ENCODE peak calls at places on chromosomes 7 and 10, in ten cellular contexts. N is heart left ventricle; Y is WTC11; W is epithelial cell of proximal tubule; V is spleen; H is lung; G is fibroblast of mammary gland; K is neural crest cell; T is CD8-positive, alpha-beta T cell; D is astrocyte of the spinal cord. U is an unnamed sample.

GRCh38 chr7:20735346-20736065 is 51.2 kb downstream of the SP8 start:
- DNase-seq in N (no peak), Y (no peak), W (no peak), V (no peak), H (no peak), G (no peak), K (no peak), T (no peak), D (no peak), U (no peak)

GRCh38 chr7:39651262-39651661 is 27.9 kb downstream of the RALA start:
- DNase-seq in N (no peak), Y (no peak), W (no peak), V (no peak), H (no peak), G (peak), K (no peak), T (no peak), D (peak), U (peak)

GRCh38 chr10:46240684-46241565 is 45.9 kb upstream of the ANTXRL start:
- DNase-seq in N (no peak), Y (no peak), W (no peak), V (no peak), H (peak), G (no peak), K (no peak), T (no peak), D (no peak), U (no peak)

GRCh38 chr10:3391657-3392056 is 219.1 kb upstream of the PITRM1 start:
- DNase-seq in N (no peak), Y (no peak), W (no peak), V (no peak), H (no peak), G (peak), K (no peak), T (no peak), D (no peak), U (no peak)

GRCh38 chr7:28865494-28866257 is 92.5 kb downstream of the TRIL start:
- DNase-seq in N (no peak), Y (no peak), W (no peak), V (no peak), H (no peak), G (no peak), K (no peak), T (no peak), D (no peak), U (peak)

GRCh38 chr7:94041529-94041928 is 37.4 kb upstream of the BET1 start:
- DNase-seq in N (no peak), Y (no peak), W (no peak), V (no peak), H (no peak), G (peak), K (no peak), T (no peak), D (peak), U (peak)

GRCh38 chr7:130071701-130072622 is 1.6 kb downstream of the KLHDC10 start:
- DNase-seq in N (peak), Y (peak), W (peak), V (no peak), H (peak), G (peak), K (peak), T (peak), D (peak), U (peak)

GRCh38 chr7:35424869-35425495 is 171.1 kb upstream of the TBX20 start:
- DNase-seq in N (peak), Y (peak), W (no peak), V (peak), H (no peak), G (peak), K (peak), T (peak), D (peak), U (peak)

GRCh38 chr10:58588673-58589265 is 76.1 kb downstream of the BICC1 start:
- DNase-seq in N (no peak), Y (peak), W (no peak), V (no peak), H (no peak), G (no peak), K (peak), T (no peak), D (no peak), U (no peak)

GRCh38 chr10:89640242-89640641 is 4.8 kb downstream of the PANK1 start:
- DNase-seq in N (no peak), Y (no peak), W (no peak), V (no peak), H (no peak), G (no peak), K (no peak), T (no peak), D (no peak), U (no peak)

GRCh38 chr10:7374795-7375194 is 36.0 kb downstream of the SFMBT2 start:
- DNase-seq in N (no peak), Y (no peak), W (no peak), V (no peak), H (no peak), G (no peak), K (no peak), T (no peak), D (no peak), U (no peak)

GRCh38 chr7:56007167-56007652 is 42.8 kb downstream of the NIPSNAP2 start:
- DNase-seq in N (no peak), Y (no peak), W (no peak), V (peak), H (no peak), G (no peak), K (no peak), T (no peak), D (no peak), U (no peak)

GRCh38 chr10:73893386-73893785 is 17.5 kb upstream of the PLAU start:
- DNase-seq in N (no peak), Y (no peak), W (no peak), V (no peak), H (no peak), G (no peak), K (no peak), T (no peak), D (no peak), U (no peak)

GRCh38 chr7:126662826-126663225 is 589.9 kb downstream of the GRM8 start:
- DNase-seq in N (no peak), Y (no peak), W (no peak), V (no peak), H (no peak), G (no peak), K (no peak), T (no peak), D (no peak), U (no peak)

GRCh38 chr7:133367561-133367960 is 114.7 kb downstream of the EXOC4 start:
- DNase-seq in N (no peak), Y (no peak), W (no peak), V (no peak), H (no peak), G (no peak), K (no peak), T (no peak), D (no peak), U (no peak)

GRCh38 chr7:305410-306151 is 15.6 kb downstream of the FOXL3 start:
- DNase-seq in N (peak), Y (no peak), W (no peak), V (peak), H (no peak), G (no peak), K (no peak), T (no peak), D (no peak), U (no peak)

GRCh38 chr10:110138197-110138812 is 69.1 kb upstream of the MXI1 start:
- DNase-seq in N (no peak), Y (no peak), W (no peak), V (no peak), H (no peak), G (peak), K (no peak), T (no peak), D (peak), U (peak)

GRCh38 chr10:72258617-72259016 is 15.1 kb upstream of the DDIT4 start:
- DNase-seq in N (no peak), Y (no peak), W (no peak), V (no peak), H (no peak), G (no peak), K (no peak), T (no peak), D (no peak), U (no peak)

GRCh38 chr7:112876877-112877276 is 86.7 kb upstream of the TMEM168 start:
- DNase-seq in N (no peak), Y (no peak), W (peak), V (no peak), H (no peak), G (no peak), K (no peak), T (no peak), D (no peak), U (no peak)

GRCh38 chr10:17851611-17852010 is 42.5 kb downstream of the MRC1 start:
- DNase-seq in N (peak), Y (no peak), W (no peak), V (no peak), H (peak), G (no peak), K (no peak), T (no peak), D (no peak), U (no peak)

GRCh38 chr7:39667354-39667923 is 44.1 kb downstream of the RALA start:
- DNase-seq in N (no peak), Y (no peak), W (no peak), V (no peak), H (no peak), G (peak), K (no peak), T (no peak), D (no peak), U (no peak)

GRCh38 chr10:97020452-97021400 is 165.0 kb downstream of the SLIT1 start:
- DNase-seq in N (peak), Y (no peak), W (no peak), V (no peak), H (no peak), G (no peak), K (peak), T (no peak), D (peak), U (no peak)

GRCh38 chr10:23343591-23344225 is 889 bp downstream of the C10orf67 start:
- DNase-seq in N (peak), Y (peak), W (no peak), V (peak), H (peak), G (peak), K (peak), T (no peak), D (peak), U (peak)

GRCh38 chr10:111126073-111126472 is 49.2 kb downstream of the ADRA2A start:
- DNase-seq in N (no peak), Y (no peak), W (peak), V (no peak), H (no peak), G (peak), K (no peak), T (no peak), D (peak), U (no peak)

GRCh38 chr7:127882313-127882920 is 148.8 kb downstream of the LRRC4 start:
- DNase-seq in N (no peak), Y (no peak), W (no peak), V (no peak), H (no peak), G (no peak), K (no peak), T (no peak), D (no peak), U (no peak)

GRCh38 chr10:77036993-77037734 is 600.4 kb downstream of the KCNMA1 start:
- DNase-seq in N (no peak), Y (peak), W (peak), V (no peak), H (no peak), G (peak), K (peak), T (no peak), D (peak), U (peak)

GRCh38 chr7:74343281-74344127 is 54.3 kb downstream of the CLIP2 start:
- DNase-seq in N (no peak), Y (no peak), W (peak), V (no peak), H (no peak), G (peak), K (no peak), T (no peak), D (peak), U (peak)

GRCh38 chr10:128210215-128211063 is 84.2 kb upstream of the MKI67 start:
- DNase-seq in N (peak), Y (peak), W (no peak), V (peak), H (peak), G (peak), K (peak), T (peak), D (peak), U (peak)

GRCh38 chr7:16961650-16962049 is 79.9 kb upstream of the AGR3 start:
- DNase-seq in N (no peak), Y (no peak), W (no peak), V (no peak), H (no peak), G (peak), K (no peak), T (no peak), D (no peak), U (no peak)

GRCh38 chr7:36277247-36277542 is 112.5 kb upstream of the ANLN start:
- DNase-seq in N (no peak), Y (no peak), W (no peak), V (no peak), H (no peak), G (no peak), K (no peak), T (no peak), D (no peak), U (no peak)

GRCh38 chr10:33460461-33461294 is 126.2 kb upstream of the NRP1 start:
- DNase-seq in N (peak), Y (no peak), W (no peak), V (no peak), H (peak), G (peak), K (no peak), T (no peak), D (peak), U (peak)

GRCh38 chr10:86090807-86091206 is 275.8 kb downstream of the GRID1 start:
- DNase-seq in N (no peak), Y (no peak), W (no peak), V (peak), H (no peak), G (no peak), K (no peak), T (no peak), D (no peak), U (no peak)
- TF ChIP-seq CTCF in N (no peak), Y (no peak), W (no peak), V (no peak), H (no peak), G (no peak), K (no peak), T (no peak), D (no peak), U (no peak)

GRCh38 chr10:131088619-131089018 is 222.9 kb downstream of the TCERG1L start:
- DNase-seq in N (no peak), Y (no peak), W (no peak), V (peak), H (no peak), G (no peak), K (no peak), T (no peak), D (no peak), U (no peak)
- TF ChIP-seq CTCF in N (no peak), Y (no peak), W (no peak), V (no peak), H (no peak), G (no peak), K (no peak), T (no peak), D (no peak), U (no peak)

GRCh38 chr7:1998146-1998545 is 234.6 kb downstream of the MAD1L1 start:
- DNase-seq in N (peak), Y (no peak), W (no peak), V (no peak), H (no peak), G (no peak), K (no peak), T (no peak), D (no peak), U (no peak)
- TF ChIP-seq CTCF in N (no peak), Y (no peak), W (no peak), V (no peak), H (no peak), G (no peak), K (no peak), T (no peak), D (no peak), U (no peak)

DNA sequence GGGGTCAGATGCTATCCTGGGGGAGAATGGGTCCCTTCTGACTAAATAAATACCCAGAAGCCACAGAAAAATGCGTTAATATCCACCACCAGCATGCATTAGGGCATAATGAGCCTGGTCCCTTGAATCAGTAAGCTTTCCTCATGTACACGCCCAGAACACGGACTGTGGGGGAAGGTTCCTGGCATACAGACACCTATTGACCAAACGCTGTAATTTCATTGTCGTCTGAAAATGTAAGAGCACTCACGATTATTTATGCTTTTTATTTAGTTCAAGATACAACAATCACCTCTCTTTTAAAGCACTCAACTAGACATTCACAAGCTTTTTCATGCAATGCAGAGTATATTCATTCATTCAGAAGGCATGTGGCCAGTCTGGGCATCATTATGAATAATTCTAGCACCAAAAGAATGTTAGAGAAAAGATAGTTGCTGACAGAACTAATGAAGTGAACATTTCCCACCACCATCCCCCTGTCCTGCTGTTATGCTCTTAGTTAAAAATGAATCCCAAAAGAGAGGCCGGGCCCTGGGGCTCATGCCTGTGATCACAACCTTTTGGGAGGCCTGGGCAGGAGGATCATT is 101.0 kb downstream of the SVIL start:
- DNase-seq in N (no peak), Y (no peak), W (no peak), V (no peak), H (no peak), G (peak), K (no peak), T (no peak), D (no peak), U (no peak)
- TF ChIP-seq CTCF in N (no peak), Y (no peak), W (no peak), V (no peak), H (no peak), G (no peak), K (peak), T (no peak), D (no peak), U (no peak)

DNA sequence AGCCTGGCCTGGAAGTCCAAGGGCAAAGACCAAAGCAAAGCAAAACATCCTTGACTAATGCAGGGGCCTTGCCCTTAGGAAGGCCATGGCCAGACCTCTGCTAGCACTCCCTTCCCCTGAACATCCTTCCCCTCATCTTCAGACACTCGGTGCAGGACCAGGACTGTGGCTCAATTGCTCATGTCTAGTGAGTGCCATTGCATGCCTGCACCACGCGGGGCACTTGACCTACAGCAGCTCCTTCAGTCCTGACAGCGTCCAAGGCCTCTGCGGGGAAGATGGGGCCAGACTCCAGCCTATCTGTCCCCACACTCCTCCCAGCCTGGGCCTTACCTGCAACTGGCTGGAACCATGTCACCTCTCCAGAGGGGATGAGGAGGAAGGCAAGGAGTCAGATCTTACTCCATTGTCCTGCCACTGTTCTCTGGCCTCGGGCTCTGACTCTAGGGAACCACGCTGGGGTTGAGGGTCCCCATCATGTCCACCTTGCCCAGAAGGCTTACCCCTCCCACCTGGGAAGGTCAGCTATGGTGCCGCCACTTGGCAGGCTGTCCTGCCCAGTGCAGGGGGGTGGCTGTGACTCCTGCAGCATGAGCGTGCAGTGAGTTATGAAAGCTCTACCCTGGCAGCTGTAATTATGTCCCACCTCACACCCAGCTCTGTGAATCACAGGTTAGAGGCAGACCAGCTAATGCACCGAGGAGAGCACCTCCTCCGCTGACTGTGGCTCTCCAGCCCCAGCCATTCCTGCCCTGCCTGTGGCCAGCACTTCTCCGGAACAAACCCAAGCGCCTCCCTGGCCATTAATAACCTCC is 16.1 kb downstream of the DRGX start:
- DNase-seq in N (no peak), Y (peak), W (no peak), V (no peak), H (no peak), G (no peak), K (no peak), T (no peak), D (no peak), U (no peak)
- TF ChIP-seq CTCF in N (peak), Y (peak), W (peak), V (peak), H (no peak), G (peak), K (peak), T (no peak), D (peak), U (peak)

DNA sequence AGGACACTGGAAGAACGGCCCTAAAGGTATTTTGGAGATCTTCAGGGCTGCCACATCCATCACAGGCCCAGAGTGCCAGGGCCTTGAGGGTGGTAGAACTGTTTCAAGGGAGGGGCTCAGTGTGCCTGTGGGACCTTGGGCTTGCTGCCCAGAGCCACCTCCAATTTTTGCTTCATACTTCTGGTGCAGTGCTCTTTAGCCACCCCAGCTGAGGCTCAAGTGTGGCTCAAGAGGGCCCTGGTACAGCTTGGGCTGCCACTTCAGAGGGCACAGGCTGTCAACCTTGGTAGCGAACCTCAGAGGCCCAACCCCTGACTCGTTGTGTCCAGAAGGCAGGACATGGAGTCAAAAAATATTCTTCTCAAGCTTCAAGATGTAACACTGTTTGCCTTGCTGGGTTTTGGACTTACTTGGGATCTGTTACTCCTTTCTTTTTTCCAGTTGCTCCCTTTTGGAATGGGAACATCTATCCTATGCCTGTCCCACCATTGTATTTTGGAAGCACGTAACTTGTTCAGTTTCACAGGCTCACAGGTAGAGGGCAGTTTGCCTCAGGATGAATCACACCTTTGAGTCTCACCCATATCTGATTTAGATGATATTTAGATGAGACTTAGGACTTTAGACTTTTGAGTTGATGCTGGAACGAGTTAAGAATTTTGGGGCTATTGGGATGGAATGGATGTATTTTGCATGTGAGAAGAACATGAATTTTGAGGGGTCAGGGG is 224.8 kb downstream of the RPS24 start:
- DNase-seq in N (no peak), Y (no peak), W (no peak), V (peak), H (peak), G (no peak), K (no peak), T (no peak), D (no peak), U (no peak)
- TF ChIP-seq CTCF in N (no peak), Y (no peak), W (peak), V (no peak), H (no peak), G (no peak), K (no peak), T (no peak), D (no peak), U (no peak)

U was measured in fibroblast of pulmonary artery.